ENCODE peak calls at places on chromosomes 11 and 22, in nine cellular contexts. J is pancreas, Z is cardiac fibroblast, H is astrocyte of the spinal cord, V is ovary, Y is thoracic aorta, N is A549, R is transverse colon, D is PC-9. Q is an unnamed sample.

GRCh38 chr11:95187730-95188129 is 43.3 kb downstream of the SESN3 start:
- DNase-seq in J (no peak), Z (no peak), H (no peak), V (no peak), Y (no peak), N (no peak), R (no peak), D (no peak), Q (no peak)

GRCh38 chr11:1862588-1863351 is 9.9 kb downstream of the LSP1 start:
- DNase-seq in J (no peak), Z (peak), H (peak), V (no peak), Y (no peak), N (peak), R (no peak), D (peak), Q (peak)

GRCh38 chr11:117704416-117705150 is 92.4 kb downstream of the DSCAML1 start:
- DNase-seq in J (no peak), Z (no peak), H (no peak), V (no peak), Y (no peak), N (no peak), R (no peak), D (no peak), Q (no peak)

GRCh38 chr11:101582242-101583052 is 1.4 kb downstream of the TRPC6 start:
- DNase-seq in J (no peak), Z (no peak), H (no peak), V (no peak), Y (no peak), N (peak), R (no peak), D (no peak), Q (peak)

GRCh38 chr11:120305286-120305685 is 19.8 kb upstream of the TLCD5 start:
- DNase-seq in J (no peak), Z (no peak), H (no peak), V (no peak), Y (no peak), N (no peak), R (peak), D (no peak), Q (no peak)

GRCh38 chr22:44286673-44287072 is 26.1 kb downstream of the SHISAL1 start:
- DNase-seq in J (no peak), Z (no peak), H (no peak), V (no peak), Y (no peak), N (no peak), R (no peak), D (no peak), Q (peak)

GRCh38 chr22:39466228-39467006 is 9.6 kb downstream of the MGAT3 start:
- DNase-seq in J (no peak), Z (no peak), H (no peak), V (no peak), Y (no peak), N (no peak), R (no peak), D (no peak), Q (no peak)

GRCh38 chr22:17083811-17084540 is 824 bp upstream of the IL17RA start:
- DNase-seq in J (peak), Z (no peak), H (no peak), V (no peak), Y (no peak), N (no peak), R (no peak), D (no peak), Q (no peak)

GRCh38 chr11:17585911-17586695 is 39.0 kb downstream of the OTOG start:
- DNase-seq in J (no peak), Z (no peak), H (no peak), V (no peak), Y (no peak), N (no peak), R (no peak), D (no peak), Q (no peak)

GRCh38 chr11:75524576-75525432 is 937 bp downstream of the GDPD5 start:
- DNase-seq in J (peak), Z (peak), H (no peak), V (peak), Y (no peak), N (peak), R (peak), D (no peak), Q (peak)

GRCh38 chr11:97620012-97620411 is 1230.2 kb downstream of the JRKL start:
- DNase-seq in J (no peak), Z (no peak), H (no peak), V (no peak), Y (no peak), N (no peak), R (no peak), D (no peak), Q (no peak)

GRCh38 chr11:34940026-34940677 is 23.7 kb downstream of the PDHX start:
- DNase-seq in J (no peak), Z (peak), H (peak), V (no peak), Y (no peak), N (no peak), R (no peak), D (no peak), Q (peak)

GRCh38 chr11:124880958-124881357 is 15.7 kb downstream of the ROBO3 start:
- DNase-seq in J (no peak), Z (no peak), H (no peak), V (no peak), Y (no peak), N (no peak), R (no peak), D (no peak), Q (no peak)

GRCh38 chr11:105219269-105219668 is 79.7 kb upstream of the CARD18 start:
- DNase-seq in J (no peak), Z (no peak), H (no peak), V (no peak), Y (no peak), N (no peak), R (no peak), D (no peak), Q (no peak)

GRCh38 chr11:113664981-113665710 is 41.0 kb downstream of the TMPRSS5 start:
- DNase-seq in J (no peak), Z (no peak), H (no peak), V (no peak), Y (no peak), N (no peak), R (no peak), D (no peak), Q (no peak)

GRCh38 chr11:113663567-113663966 is 42.5 kb downstream of the TMPRSS5 start:
- DNase-seq in J (no peak), Z (no peak), H (no peak), V (no peak), Y (no peak), N (no peak), R (no peak), D (no peak), Q (no peak)

GRCh38 chr11:113667801-113668200 is 38.3 kb downstream of the TMPRSS5 start:
- DNase-seq in J (no peak), Z (no peak), H (no peak), V (no peak), Y (no peak), N (no peak), R (no peak), D (no peak), Q (no peak)

GRCh38 chr11:113666584-113666983 is 39.5 kb downstream of the TMPRSS5 start:
- DNase-seq in J (no peak), Z (no peak), H (no peak), V (no peak), Y (no peak), N (no peak), R (no peak), D (no peak), Q (no peak)

DNA sequence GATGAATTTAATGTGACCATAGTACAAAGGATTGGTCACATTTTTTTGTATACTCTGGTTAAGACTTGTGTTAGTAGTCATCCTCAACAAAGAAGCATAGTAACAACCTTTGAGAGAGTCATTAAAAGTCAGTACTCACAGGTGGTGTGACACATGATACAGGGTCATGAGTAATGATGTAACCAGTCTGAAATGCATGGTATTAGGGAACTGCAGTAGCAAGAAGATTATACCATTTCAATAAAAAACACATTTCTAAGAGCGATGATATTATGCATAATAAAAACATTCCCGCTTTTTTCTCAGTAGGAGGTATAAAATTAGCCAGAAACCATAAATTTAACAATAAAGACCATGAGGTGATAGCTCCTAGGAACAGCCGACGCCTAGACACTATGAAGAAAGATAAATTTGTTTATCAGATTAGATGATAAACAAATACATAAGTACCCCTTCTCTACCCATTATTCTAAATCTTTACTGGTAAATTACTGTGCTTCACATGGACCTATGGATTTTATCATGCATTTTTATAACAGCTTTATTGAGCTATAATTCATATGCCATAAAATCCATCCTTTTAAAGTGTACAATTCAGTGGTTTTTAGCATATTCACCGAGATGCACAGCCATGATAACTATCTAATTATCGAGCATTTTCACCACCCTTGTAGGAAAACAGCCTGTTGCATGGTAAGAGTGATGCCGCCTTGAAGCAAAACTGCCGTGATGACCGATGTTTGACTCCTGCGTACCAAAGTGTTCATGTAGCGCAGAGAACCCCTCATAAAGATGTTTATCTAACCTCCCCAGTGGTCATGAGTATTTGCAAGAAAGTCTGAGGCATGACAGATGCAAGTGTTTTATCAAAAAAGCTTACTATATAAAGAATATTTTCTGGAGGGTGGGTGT is 41.8 kb downstream of the TMPRSS5 start:
- DNase-seq in J (no peak), Z (no peak), H (peak), V (no peak), Y (no peak), N (peak), R (no peak), D (peak), Q (peak)
- H3K4me3 ChIP-seq in J (no peak), Z (no peak), H (no peak), V (no peak), Y (no peak), N (no peak), R (no peak), D (no peak), Q (no peak)

GRCh38 chr22:43053176-43053575 is 36.0 kb downstream of the TTLL1 start:
- DNase-seq in J (no peak), Z (no peak), H (no peak), V (no peak), Y (no peak), N (no peak), R (no peak), D (no peak), Q (no peak)
- TF ChIP-seq CTCF in J (no peak), Z (peak), H (peak), V (no peak), Y (no peak), N (no peak), R (no peak), D (peak), Q (peak)

DNA sequence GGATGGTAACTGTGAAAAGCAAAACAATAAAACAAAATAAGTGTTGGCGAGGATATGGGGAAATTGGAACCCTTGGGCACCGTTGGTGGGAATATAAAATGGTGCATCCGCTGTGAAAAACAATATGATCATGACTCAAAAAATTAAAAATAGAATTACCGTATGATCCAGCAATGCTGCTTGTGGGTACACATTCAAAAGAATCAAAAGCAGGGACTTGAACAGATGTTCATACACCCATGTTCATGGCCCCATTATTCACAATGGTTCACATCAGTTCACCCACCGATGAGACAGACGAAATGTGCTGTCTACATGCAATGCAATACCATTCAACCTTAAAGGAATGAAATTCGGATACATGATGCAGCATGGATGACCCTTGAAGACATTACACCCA is 1.2 kb upstream of the DERL3 start:
- DNase-seq in J (no peak), Z (no peak), H (no peak), V (no peak), Y (no peak), N (no peak), R (no peak), D (no peak), Q (no peak)
- H3K4me3 ChIP-seq in J (no peak), Z (no peak), H (no peak), V (no peak), Y (no peak), N (no peak), R (no peak), D (no peak), Q (no peak)

GRCh38 chr11:59142530-59143507 is at the start of gene FAM111A:
- DNase-seq in J (peak), Z (peak), H (peak), V (peak), Y (peak), N (peak), R (peak), D (peak), Q (peak)
- TF ChIP-seq CTCF in J (no peak), Z (peak), H (peak), V (no peak), Y (no peak), N (peak), R (no peak), D (no peak), Q (no peak)

DNA sequence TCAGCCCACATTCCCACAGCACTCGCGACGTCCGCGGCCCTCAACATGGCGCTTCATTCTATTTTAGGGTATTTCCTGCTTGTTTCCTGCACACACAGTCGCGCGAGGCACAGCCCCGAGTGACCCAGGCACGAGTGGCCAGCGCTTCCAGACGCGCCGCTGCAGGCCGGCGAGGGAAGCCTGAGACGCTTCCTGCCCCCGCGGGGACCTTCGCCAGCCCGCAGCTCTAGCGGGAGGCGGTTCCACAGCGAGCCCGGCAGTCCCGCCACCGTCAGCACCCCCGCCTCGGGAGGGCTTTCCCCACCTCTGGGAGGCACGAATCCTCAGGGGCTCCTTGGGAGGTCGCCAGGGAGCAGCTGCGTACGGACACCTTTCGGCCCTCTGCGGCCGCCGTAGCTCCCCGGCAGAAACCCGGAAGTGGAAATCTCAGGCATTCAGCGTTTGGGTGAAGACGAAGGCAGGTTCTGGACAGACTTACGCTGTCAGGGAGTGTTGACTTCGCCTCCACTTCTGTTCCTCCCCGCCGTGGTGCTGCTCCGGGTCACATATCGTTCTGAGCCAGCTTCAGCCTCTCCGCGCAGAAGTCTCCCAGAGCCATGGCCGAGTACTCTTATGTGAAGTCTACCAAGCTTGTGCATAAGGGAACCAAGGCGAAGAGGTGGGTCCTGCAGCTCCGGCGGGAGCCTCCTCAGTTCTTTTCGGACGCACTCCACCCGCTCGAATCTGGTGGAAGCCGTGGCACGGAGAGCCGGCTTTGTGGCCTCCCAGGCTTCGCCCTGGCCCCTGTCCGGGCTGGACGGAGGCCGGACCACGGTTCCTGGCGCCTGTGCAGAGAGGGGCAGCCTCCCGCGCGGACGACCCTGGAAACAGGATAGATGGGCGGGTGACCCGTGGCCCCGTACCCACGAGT is 2925.9 kb upstream of the OR11H1 start:
- DNase-seq in J (peak), Z (no peak), H (no peak), V (no peak), Y (no peak), N (no peak), R (no peak), D (no peak), Q (no peak)
- H3K4me3 ChIP-seq in J (peak), Z (no peak), H (no peak), V (no peak), Y (no peak), N (no peak), R (no peak), D (no peak), Q (no peak)

GRCh38 chr11:113014731-113015455 is 53.7 kb downstream of the NCAM1 start:
- DNase-seq in J (peak), Z (peak), H (no peak), V (peak), Y (no peak), N (no peak), R (peak), D (no peak), Q (no peak)

GRCh38 chr11:113018913-113019312 is 57.7 kb downstream of the NCAM1 start:
- DNase-seq in J (no peak), Z (no peak), H (no peak), V (no peak), Y (no peak), N (no peak), R (no peak), D (no peak), Q (no peak)

GRCh38 chr11:113016905-113017304 is 55.7 kb downstream of the NCAM1 start:
- DNase-seq in J (no peak), Z (no peak), H (no peak), V (no peak), Y (no peak), N (no peak), R (no peak), D (no peak), Q (no peak)

DNA sequence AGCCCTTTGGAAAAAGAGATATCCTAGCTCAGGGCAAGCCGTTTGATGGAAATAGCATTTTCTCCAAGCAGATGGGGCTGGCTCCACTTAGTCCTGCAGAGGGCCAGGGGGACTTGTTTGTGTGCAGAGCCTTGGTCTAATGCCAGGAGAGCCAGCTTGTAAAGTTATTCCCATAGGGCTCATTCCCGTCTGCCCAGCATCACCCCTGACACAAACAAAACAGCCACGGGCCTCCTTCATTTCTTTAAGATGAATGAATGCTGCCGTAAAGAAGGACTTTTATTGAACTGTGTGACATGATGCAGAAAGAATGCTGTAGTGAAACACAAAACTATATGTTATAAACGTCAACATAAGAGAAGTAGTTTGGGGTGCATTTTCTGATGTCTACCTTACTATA is 53.0 kb downstream of the NCAM1 start:
- DNase-seq in J (no peak), Z (peak), H (no peak), V (no peak), Y (no peak), N (no peak), R (no peak), D (peak), Q (no peak)
- TF ChIP-seq CTCF in J (no peak), Z (no peak), H (no peak), V (no peak), Y (no peak), N (no peak), R (no peak), D (no peak), Q (no peak)

GRCh38 chr11:65434057-65434666 is 11.6 kb downstream of the NEAT1 start:
- DNase-seq in J (no peak), Z (peak), H (peak), V (no peak), Y (no peak), N (no peak), R (peak), D (no peak), Q (peak)
- H3K4me3 ChIP-seq in J (no peak), Z (no peak), H (no peak), V (no peak), Y (peak), N (no peak), R (no peak), D (no peak), Q (no peak)

GRCh38 chr11:77590194-77590591 is 440 bp downstream of the AQP11 start:
- DNase-seq in J (no peak), Z (peak), H (peak), V (peak), Y (no peak), N (peak), R (peak), D (no peak), Q (peak)
- TF ChIP-seq CTCF in J (no peak), Z (no peak), H (no peak), V (no peak), Y (no peak), N (no peak), R (peak), D (no peak), Q (no peak)